ENCODE peak calls at places on chromosomes 11 and 22, in eight cellular contexts. One of them, this sample, is unnamed.

GRCh38 chr22:37166675-37167066 is 17.0 kb upstream of the IL2RB start:
- DNase-seq in dorsolateral prefrontal cortex: peak
- DNase-seq in upper lobe of right lung: peak
- DNase-seq in mammary epithelial cell: peak
- DNase-seq in esophagus squamous epithelium: no peak
- DNase-seq in cardiac fibroblast: peak
- DNase-seq in lung: peak
- DNase-seq in endothelial cell: peak
- DNase-seq in this sample: peak

GRCh38 chr22:47163481-47163875 is 401.0 kb downstream of the TBC1D22A start:
- DNase-seq in upper lobe of right lung: peak
- DNase-seq in endothelial cell: no peak
- DNase-seq in mammary epithelial cell: no peak
- DNase-seq in cardiac fibroblast: no peak
- DNase-seq in lung: no peak
- DNase-seq in esophagus squamous epithelium: no peak
- DNase-seq in dorsolateral prefrontal cortex: peak
- DNase-seq in this sample: no peak

GRCh38 chr11:1793091-1793490 is 29.4 kb upstream of the CTSD start:
- DNase-seq in esophagus squamous epithelium: no peak
- DNase-seq in lung: no peak
- DNase-seq in upper lobe of right lung: no peak
- DNase-seq in mammary epithelial cell: no peak
- DNase-seq in endothelial cell: no peak
- DNase-seq in cardiac fibroblast: no peak
- DNase-seq in dorsolateral prefrontal cortex: no peak
- DNase-seq in this sample: no peak

GRCh38 chr22:38866399-38867123 is 5.5 kb downstream of the CBX6 start:
- DNase-seq in endothelial cell: peak
- DNase-seq in esophagus squamous epithelium: no peak
- DNase-seq in dorsolateral prefrontal cortex: no peak
- DNase-seq in lung: no peak
- DNase-seq in upper lobe of right lung: peak
- DNase-seq in mammary epithelial cell: no peak
- DNase-seq in cardiac fibroblast: no peak
- DNase-seq in this sample: no peak

GRCh38 chr11:111633756-111634362 is 31.6 kb downstream of the SIK2 start:
- DNase-seq in esophagus squamous epithelium: no peak
- DNase-seq in cardiac fibroblast: peak
- DNase-seq in mammary epithelial cell: peak
- DNase-seq in endothelial cell: no peak
- DNase-seq in dorsolateral prefrontal cortex: no peak
- DNase-seq in lung: no peak
- DNase-seq in upper lobe of right lung: no peak
- DNase-seq in this sample: peak

GRCh38 chr11:66333220-66333877 is 2.9 kb downstream of the RIN1 start:
- DNase-seq in lung: no peak
- DNase-seq in upper lobe of right lung: no peak
- DNase-seq in mammary epithelial cell: no peak
- DNase-seq in endothelial cell: no peak
- DNase-seq in dorsolateral prefrontal cortex: no peak
- DNase-seq in esophagus squamous epithelium: no peak
- DNase-seq in cardiac fibroblast: no peak
- DNase-seq in this sample: no peak

GRCh38 chr11:73323464-73323863 is 15.4 kb downstream of the ARHGEF17 start:
- DNase-seq in mammary epithelial cell: no peak
- DNase-seq in upper lobe of right lung: peak
- DNase-seq in esophagus squamous epithelium: no peak
- DNase-seq in dorsolateral prefrontal cortex: no peak
- DNase-seq in cardiac fibroblast: peak
- DNase-seq in lung: peak
- DNase-seq in endothelial cell: peak
- DNase-seq in this sample: peak

GRCh38 chr11:2812371-2812991 is 73.1 kb downstream of the CDKN1C start:
- DNase-seq in mammary epithelial cell: no peak
- DNase-seq in cardiac fibroblast: peak
- DNase-seq in dorsolateral prefrontal cortex: no peak
- DNase-seq in upper lobe of right lung: peak
- DNase-seq in esophagus squamous epithelium: no peak
- DNase-seq in endothelial cell: no peak
- DNase-seq in lung: no peak
- DNase-seq in this sample: peak

GRCh38 chr11:2440646-2441045 is 3.7 kb downstream of the TRPM5 start:
- DNase-seq in upper lobe of right lung: peak
- DNase-seq in dorsolateral prefrontal cortex: peak
- DNase-seq in lung: no peak
- DNase-seq in mammary epithelial cell: no peak
- DNase-seq in cardiac fibroblast: no peak
- DNase-seq in esophagus squamous epithelium: no peak
- DNase-seq in endothelial cell: no peak
- DNase-seq in this sample: no peak

GRCh38 chr11:8768625-8769333 is 86.2 kb downstream of the RPL27A start:
- DNase-seq in dorsolateral prefrontal cortex: no peak
- DNase-seq in mammary epithelial cell: peak
- DNase-seq in endothelial cell: no peak
- DNase-seq in upper lobe of right lung: no peak
- DNase-seq in lung: peak
- DNase-seq in cardiac fibroblast: peak
- DNase-seq in esophagus squamous epithelium: no peak
- DNase-seq in this sample: peak

GRCh38 chr22:49216579-49216978 is 611.1 kb downstream of the BRD1 start:
- DNase-seq in esophagus squamous epithelium: no peak
- DNase-seq in dorsolateral prefrontal cortex: no peak
- DNase-seq in upper lobe of right lung: peak
- DNase-seq in lung: no peak
- DNase-seq in cardiac fibroblast: no peak
- DNase-seq in mammary epithelial cell: no peak
- DNase-seq in endothelial cell: no peak
- DNase-seq in this sample: no peak

GRCh38 chr11:35525501-35526175 is at the start of gene PAMR1:
- DNase-seq in cardiac fibroblast: peak
- DNase-seq in upper lobe of right lung: peak
- DNase-seq in lung: no peak
- DNase-seq in esophagus squamous epithelium: no peak
- DNase-seq in endothelial cell: peak
- DNase-seq in mammary epithelial cell: peak
- DNase-seq in dorsolateral prefrontal cortex: no peak
- DNase-seq in this sample: peak

GRCh38 chr22:42299586-42300285 is 29.3 kb upstream of the TCF20 start:
- DNase-seq in endothelial cell: no peak
- DNase-seq in mammary epithelial cell: no peak
- DNase-seq in upper lobe of right lung: no peak
- DNase-seq in dorsolateral prefrontal cortex: no peak
- DNase-seq in cardiac fibroblast: no peak
- DNase-seq in lung: no peak
- DNase-seq in esophagus squamous epithelium: no peak
- DNase-seq in this sample: no peak

GRCh38 chr11:128179512-128179911 is 407.8 kb downstream of the ETS1 start:
- DNase-seq in cardiac fibroblast: peak
- DNase-seq in endothelial cell: no peak
- DNase-seq in lung: no peak
- DNase-seq in upper lobe of right lung: no peak
- DNase-seq in esophagus squamous epithelium: no peak
- DNase-seq in mammary epithelial cell: no peak
- DNase-seq in dorsolateral prefrontal cortex: no peak
- DNase-seq in this sample: no peak

GRCh38 chr11:45304111-45304991 is 18.2 kb upstream of the SYT13 start:
- DNase-seq in lung: no peak
- DNase-seq in esophagus squamous epithelium: no peak
- DNase-seq in dorsolateral prefrontal cortex: no peak
- DNase-seq in endothelial cell: no peak
- DNase-seq in mammary epithelial cell: no peak
- DNase-seq in cardiac fibroblast: no peak
- DNase-seq in upper lobe of right lung: no peak
- DNase-seq in this sample: no peak
- TF ChIP-seq CTCF in lung: no peak
- TF ChIP-seq CTCF in esophagus squamous epithelium: no peak
- TF ChIP-seq CTCF in dorsolateral prefrontal cortex: no peak
- TF ChIP-seq CTCF in endothelial cell: no peak
- TF ChIP-seq CTCF in mammary epithelial cell: no peak
- TF ChIP-seq CTCF in cardiac fibroblast: no peak
- TF ChIP-seq CTCF in upper lobe of right lung: no peak
- TF ChIP-seq CTCF in this sample: no peak

GRCh38 chr11:82174610-82175009 is 559.1 kb downstream of the FAM181B start:
- DNase-seq in mammary epithelial cell: no peak
- DNase-seq in dorsolateral prefrontal cortex: no peak
- DNase-seq in lung: no peak
- DNase-seq in esophagus squamous epithelium: no peak
- DNase-seq in endothelial cell: no peak
- DNase-seq in upper lobe of right lung: no peak
- DNase-seq in cardiac fibroblast: no peak
- DNase-seq in this sample: no peak
- TF ChIP-seq CTCF in mammary epithelial cell: peak
- TF ChIP-seq CTCF in dorsolateral prefrontal cortex: peak
- TF ChIP-seq CTCF in lung: no peak
- TF ChIP-seq CTCF in esophagus squamous epithelium: no peak
- TF ChIP-seq CTCF in endothelial cell: peak
- TF ChIP-seq CTCF in upper lobe of right lung: no peak
- TF ChIP-seq CTCF in cardiac fibroblast: peak
- TF ChIP-seq CTCF in this sample: no peak

GRCh38 chr11:7414729-7415536 is 70.4 kb upstream of the OLFML1 start:
- DNase-seq in dorsolateral prefrontal cortex: no peak
- DNase-seq in upper lobe of right lung: no peak
- DNase-seq in lung: no peak
- DNase-seq in esophagus squamous epithelium: no peak
- DNase-seq in endothelial cell: no peak
- DNase-seq in cardiac fibroblast: no peak
- DNase-seq in mammary epithelial cell: no peak
- DNase-seq in this sample: no peak
- TF ChIP-seq CTCF in dorsolateral prefrontal cortex: no peak
- TF ChIP-seq CTCF in upper lobe of right lung: no peak
- TF ChIP-seq CTCF in lung: no peak
- TF ChIP-seq CTCF in esophagus squamous epithelium: no peak
- TF ChIP-seq CTCF in endothelial cell: no peak
- TF ChIP-seq CTCF in cardiac fibroblast: no peak
- TF ChIP-seq CTCF in mammary epithelial cell: no peak
- TF ChIP-seq CTCF in this sample: no peak

GRCh38 chr11:92552942-92553341 is 328.3 kb downstream of the FAT3 start:
- DNase-seq in mammary epithelial cell: peak
- DNase-seq in cardiac fibroblast: peak
- DNase-seq in upper lobe of right lung: no peak
- DNase-seq in lung: no peak
- DNase-seq in esophagus squamous epithelium: no peak
- DNase-seq in dorsolateral prefrontal cortex: no peak
- DNase-seq in endothelial cell: no peak
- DNase-seq in this sample: peak
- TF ChIP-seq CTCF in mammary epithelial cell: peak
- TF ChIP-seq CTCF in cardiac fibroblast: no peak
- TF ChIP-seq CTCF in upper lobe of right lung: peak
- TF ChIP-seq CTCF in lung: no peak
- TF ChIP-seq CTCF in esophagus squamous epithelium: no peak
- TF ChIP-seq CTCF in dorsolateral prefrontal cortex: no peak
- TF ChIP-seq CTCF in endothelial cell: peak
- TF ChIP-seq CTCF in this sample: peak

This sample was measured in fibroblast of pulmonary artery.